ENCODE peak calls at places on chromosome 1, in five cellular contexts. I is left ventricle myocardium inferior, K is kidney tubule cell, G is KBM-7, R is ovary. W is an unnamed sample.

GRCh38 chr1:185825556-185825955 is 91.4 kb downstream of the HMCN1 start:
- DNase-seq in I (no peak), K (no peak), G (no peak), R (no peak), W (no peak)

GRCh38 chr1:153699116-153699515 is 20.6 kb downstream of the NPR1 start:
- DNase-seq in I (no peak), K (peak), G (no peak), R (no peak), W (no peak)

GRCh38 chr1:240888039-240888786 is 276.3 kb upstream of the GREM2 start:
- DNase-seq in I (no peak), K (peak), G (peak), R (no peak), W (peak)

GRCh38 chr1:153945131-153945794 is 1.3 kb downstream of the DENND4B start:
- DNase-seq in I (peak), K (no peak), G (peak), R (peak), W (peak)

GRCh38 chr1:187641015-187641414 is 812.3 kb downstream of the PLA2G4A start:
- DNase-seq in I (no peak), K (no peak), G (no peak), R (no peak), W (no peak)

GRCh38 chr1:12019858-12020509 is 686 bp downstream of the MIIP start:
- DNase-seq in I (peak), K (peak), G (peak), R (no peak), W (no peak)

GRCh38 chr1:36486088-36486435 is 3.3 kb upstream of the CSF3R start:
- DNase-seq in I (no peak), K (no peak), G (no peak), R (no peak), W (no peak)

GRCh38 chr1:119673171-119673940 is 25.3 kb upstream of the ZNF697 start:
- DNase-seq in I (no peak), K (peak), G (no peak), R (no peak), W (no peak)

GRCh38 chr1:40270152-40270834 is 12.3 kb downstream of the ZMPSTE24 start:
- DNase-seq in I (no peak), K (peak), G (no peak), R (no peak), W (no peak)

GRCh38 chr1:212440419-212440818 is 7.7 kb downstream of the NENF start:
- DNase-seq in I (no peak), K (peak), G (no peak), R (no peak), W (no peak)

GRCh38 chr1:19596065-19596718 is 47.9 kb upstream of the NBL1 start:
- DNase-seq in I (no peak), K (no peak), G (no peak), R (no peak), W (no peak)

GRCh38 chr1:76083189-76083588 is 8.6 kb downstream of the ST6GALNAC3 start:
- DNase-seq in I (no peak), K (no peak), G (no peak), R (no peak), W (no peak)

GRCh38 chr1:84164567-84165021 is 20.5 kb downstream of the PRKACB start:
- DNase-seq in I (no peak), K (no peak), G (no peak), R (no peak), W (no peak)

GRCh38 chr1:222283147-222283768 is 264.6 kb downstream of the HHIPL2 start:
- DNase-seq in I (no peak), K (no peak), G (no peak), R (peak), W (no peak)

GRCh38 chr1:32249831-32250525 is 1.1 kb upstream of the LCK start:
- DNase-seq in I (peak), K (peak), G (peak), R (no peak), W (no peak)

GRCh38 chr1:168348146-168348709 is 67.6 kb downstream of the TBX19 start:
- DNase-seq in I (no peak), K (peak), G (peak), R (no peak), W (no peak)

GRCh38 chr1:159932296-159933285 is 7.3 kb upstream of the TAGLN2 start:
- DNase-seq in I (no peak), K (peak), G (no peak), R (no peak), W (no peak)

GRCh38 chr1:76501136-76501535 is 366.1 kb upstream of the ST6GALNAC5 start:
- DNase-seq in I (no peak), K (peak), G (no peak), R (no peak), W (no peak)

GRCh38 chr1:205774277-205775014 is 836 bp downstream of the RAB29 start:
- DNase-seq in I (no peak), K (peak), G (no peak), R (no peak), W (no peak)

GRCh38 chr1:182634306-182635072 is 30.3 kb upstream of the RGS16 start:
- DNase-seq in I (no peak), K (no peak), G (no peak), R (no peak), W (no peak)

GRCh38 chr1:223189903-223190724 is 47.1 kb upstream of the TLR5 start:
- DNase-seq in I (no peak), K (peak), G (no peak), R (no peak), W (no peak)

GRCh38 chr1:36384542-36385409 is 948 bp downstream of the STK40 start:
- DNase-seq in I (peak), K (peak), G (peak), R (peak), W (peak)

GRCh38 chr1:116515702-116516101 is 55.1 kb downstream of the CD58 start:
- DNase-seq in I (no peak), K (no peak), G (no peak), R (no peak), W (no peak)

GRCh38 chr1:215583185-215583692 is 16.1 kb downstream of the KCTD3 start:
- DNase-seq in I (no peak), K (peak), G (no peak), R (no peak), W (peak)

GRCh38 chr1:204464174-204464573 is 30.4 kb downstream of the PIK3C2B start:
- DNase-seq in I (no peak), K (no peak), G (no peak), R (no peak), W (no peak)

GRCh38 chr1:36083219-36083618 is 675 bp upstream of the TEKT2 start:
- DNase-seq in I (no peak), K (no peak), G (no peak), R (no peak), W (no peak)

GRCh38 chr1:174239541-174239940 is 80.2 kb downstream of the RABGAP1L start:
- DNase-seq in I (no peak), K (peak), G (no peak), R (no peak), W (no peak)